ENCODE peak calls at places on chromosome 10, in four cellular contexts. One of them, this sample, is unnamed.
A peak's percentile ranks its signal among the peaks of the same experiment; 100 is the strongest.

GRCh38 chr10:92574545-92575377 is 868 bp upstream of the IDE start:
- DNase-seq in right cardiac atrium: no peak
- DNase-seq in activated CD8-positive, alpha-beta memory T cell treated with anti-CD3 and anti-CD28 coated beads for 1 hour: no peak
- DNase-seq in activated effector memory CD4-positive, alpha-beta T cell treated with Interleukin-2 at 50 U/mL for 16 hours: no peak
- DNase-seq in this sample: no peak

GRCh38 chr10:102300289-102300843 is 55.0 kb downstream of the GBF1 start:
- DNase-seq in right cardiac atrium: no peak
- DNase-seq in activated effector memory CD4-positive, alpha-beta T cell treated with Interleukin-2 at 50 U/mL for 16 hours: no peak
- DNase-seq in activated CD8-positive, alpha-beta memory T cell treated with anti-CD3 and anti-CD28 coated beads for 1 hour: no peak
- DNase-seq in this sample: no peak

GRCh38 chr10:96998329-96998888 is 166.3 kb downstream of the LCOR start:
- DNase-seq in activated CD8-positive, alpha-beta memory T cell treated with anti-CD3 and anti-CD28 coated beads for 1 hour: no peak
- DNase-seq in activated effector memory CD4-positive, alpha-beta T cell treated with Interleukin-2 at 50 U/mL for 16 hours: no peak
- DNase-seq in right cardiac atrium: no peak
- DNase-seq in this sample: no peak

GRCh38 chr10:7601023-7601656 is 65.6 kb downstream of the ITIH5 start:
- DNase-seq in activated effector memory CD4-positive, alpha-beta T cell treated with Interleukin-2 at 50 U/mL for 16 hours: no peak
- DNase-seq in activated CD8-positive, alpha-beta memory T cell treated with anti-CD3 and anti-CD28 coated beads for 1 hour: no peak
- DNase-seq in right cardiac atrium: no peak
- DNase-seq in this sample: no peak

GRCh38 chr10:119029613-119030420 is at the start of gene NANOS1:
- DNase-seq in activated effector memory CD4-positive, alpha-beta T cell treated with Interleukin-2 at 50 U/mL for 16 hours: no peak
- DNase-seq in right cardiac atrium: peak; percentile 74
- DNase-seq in activated CD8-positive, alpha-beta memory T cell treated with anti-CD3 and anti-CD28 coated beads for 1 hour: no peak
- DNase-seq in this sample: peak; percentile 39

GRCh38 chr10:61135276-61135721 is 191.3 kb upstream of the RHOBTB1 start:
- DNase-seq in right cardiac atrium: no peak
- DNase-seq in activated CD8-positive, alpha-beta memory T cell treated with anti-CD3 and anti-CD28 coated beads for 1 hour: no peak
- DNase-seq in activated effector memory CD4-positive, alpha-beta T cell treated with Interleukin-2 at 50 U/mL for 16 hours: no peak
- DNase-seq in this sample: peak; percentile 19

GRCh38 chr10:25076501-25077197 is 60.2 kb downstream of the THNSL1 start:
- DNase-seq in activated effector memory CD4-positive, alpha-beta T cell treated with Interleukin-2 at 50 U/mL for 16 hours: no peak
- DNase-seq in activated CD8-positive, alpha-beta memory T cell treated with anti-CD3 and anti-CD28 coated beads for 1 hour: no peak
- DNase-seq in right cardiac atrium: no peak
- DNase-seq in this sample: no peak

GRCh38 chr10:26555719-26556368 is 117.7 kb downstream of the APBB1IP start:
- DNase-seq in activated CD8-positive, alpha-beta memory T cell treated with anti-CD3 and anti-CD28 coated beads for 1 hour: no peak
- DNase-seq in activated effector memory CD4-positive, alpha-beta T cell treated with Interleukin-2 at 50 U/mL for 16 hours: no peak
- DNase-seq in right cardiac atrium: peak; percentile 74
- DNase-seq in this sample: no peak

GRCh38 chr10:34880817-34881216 is 65.7 kb upstream of the PARD3 start:
- DNase-seq in right cardiac atrium: no peak
- DNase-seq in activated effector memory CD4-positive, alpha-beta T cell treated with Interleukin-2 at 50 U/mL for 16 hours: no peak
- DNase-seq in activated CD8-positive, alpha-beta memory T cell treated with anti-CD3 and anti-CD28 coated beads for 1 hour: no peak
- DNase-seq in this sample: no peak

GRCh38 chr10:35447693-35448407 is 111.5 kb downstream of the CCNY start:
- DNase-seq in activated effector memory CD4-positive, alpha-beta T cell treated with Interleukin-2 at 50 U/mL for 16 hours: peak; percentile 17
- DNase-seq in activated CD8-positive, alpha-beta memory T cell treated with anti-CD3 and anti-CD28 coated beads for 1 hour: no peak
- DNase-seq in right cardiac atrium: peak; percentile 58
- DNase-seq in this sample: no peak

GRCh38 chr10:67818323-67818722 is 19.7 kb downstream of the DNAJC12 start:
- DNase-seq in activated effector memory CD4-positive, alpha-beta T cell treated with Interleukin-2 at 50 U/mL for 16 hours: no peak
- DNase-seq in right cardiac atrium: no peak
- DNase-seq in activated CD8-positive, alpha-beta memory T cell treated with anti-CD3 and anti-CD28 coated beads for 1 hour: no peak
- DNase-seq in this sample: no peak

GRCh38 chr10:74008212-74008731 is 10.4 kb downstream of the VCL start:
- DNase-seq in activated effector memory CD4-positive, alpha-beta T cell treated with Interleukin-2 at 50 U/mL for 16 hours: no peak
- DNase-seq in activated CD8-positive, alpha-beta memory T cell treated with anti-CD3 and anti-CD28 coated beads for 1 hour: no peak
- DNase-seq in right cardiac atrium: no peak
- DNase-seq in this sample: no peak

GRCh38 chr10:35262436-35262835 is 73.9 kb upstream of the CCNY start:
- DNase-seq in right cardiac atrium: no peak
- DNase-seq in activated effector memory CD4-positive, alpha-beta T cell treated with Interleukin-2 at 50 U/mL for 16 hours: no peak
- DNase-seq in activated CD8-positive, alpha-beta memory T cell treated with anti-CD3 and anti-CD28 coated beads for 1 hour: no peak
- DNase-seq in this sample: no peak

This sample was measured in activated B cell treated with CpG ODN at 0.5 μM for 24 hours.